ENCODE peak calls at places on chromosome 20, in six cellular contexts. M is H9, X is IMR-90, T is H1, V is mesendoderm, J is mesenchymal stem cell. B is an unnamed sample.
A peak's percentile ranks its signal among the peaks of the same experiment; 100 is the strongest.

GRCh38 chr20:4383966-4384365 is 337.7 kb upstream of the PRND start:
- DNase-seq in M (no peak), X (no peak), T (no peak), V (no peak), J (no peak), B (no peak)

GRCh38 chr20:31670371-31671228 is 32.9 kb downstream of the COX4I2 start:
- DNase-seq in M (no peak), X (peak; percentile 75), T (no peak), V (peak; percentile 38), J (peak; percentile 96), B (no peak)

GRCh38 chr20:10674684-10675455 is 1.1 kb upstream of the JAG1 start:
- DNase-seq in M (peak; percentile 84), X (peak; percentile 66), T (no peak), V (peak; percentile 89), J (peak; percentile 80), B (peak; percentile 81)

GRCh38 chr20:50304501-50304856 is 113.8 kb downstream of the CEBPB start:
- DNase-seq in M (peak; percentile 17), X (peak; percentile 91), T (no peak), V (no peak), J (peak; percentile 81), B (no peak)

GRCh38 chr20:33862709-33863403 is 51.7 kb downstream of the CHMP4B start:
- DNase-seq in M (peak; percentile 86), X (peak; percentile 78), T (peak; percentile 46), V (peak; percentile 94), J (peak; percentile 70), B (peak; percentile 59)

GRCh38 chr20:57432480-57432873 is 41.3 kb downstream of the RBM38 start:
- DNase-seq in M (no peak), X (no peak), T (no peak), V (no peak), J (no peak), B (no peak)

GRCh38 chr20:59837623-59838394 is 95.6 kb downstream of the SYCP2 start:
- DNase-seq in M (no peak), X (no peak), T (no peak), V (peak; percentile 10), J (no peak), B (no peak)

GRCh38 chr20:8782804-8783203 is 286.1 kb upstream of the PLCB4 start:
- DNase-seq in M (no peak), X (peak; percentile 43), T (no peak), V (no peak), J (peak; percentile 40), B (no peak)

GRCh38 chr20:40493551-40493950 is 195.5 kb downstream of the MAFB start:
- DNase-seq in M (no peak), X (no peak), T (no peak), V (no peak), J (no peak), B (no peak)

GRCh38 chr20:36474563-36474962 is 66.8 kb upstream of the MYL9 start:
- DNase-seq in M (no peak), X (no peak), T (no peak), V (no peak), J (no peak), B (no peak)

GRCh38 chr20:38873050-38873581 is 53.1 kb upstream of the FAM83D start:
- DNase-seq in M (no peak), X (no peak), T (no peak), V (no peak), J (no peak), B (no peak)

GRCh38 chr20:38125157-38126056 is 39.7 kb downstream of the TGM2 start:
- DNase-seq in M (no peak), X (peak; percentile 58), T (no peak), V (no peak), J (no peak), B (no peak)

GRCh38 chr20:542777-543368 is 717 bp downstream of the CSNK2A1 start:
- DNase-seq in M (no peak), X (no peak), T (no peak), V (peak; percentile 27), J (no peak), B (no peak)

GRCh38 chr20:32017711-32018251 is 7.5 kb downstream of the CCM2L start:
- DNase-seq in M (peak; percentile 98), X (no peak), T (peak; percentile 85), V (peak; percentile 95), J (no peak), B (peak; percentile 35)

GRCh38 chr20:46346770-46347169 is 38.5 kb upstream of the CDH22 start:
- DNase-seq in M (no peak), X (no peak), T (no peak), V (no peak), J (no peak), B (no peak)

GRCh38 chr20:62089393-62089792 is 23.7 kb upstream of the TAF4 start:
- DNase-seq in M (no peak), X (no peak), T (no peak), V (no peak), J (no peak), B (no peak)

GRCh38 chr20:20295621-20296498 is 72.0 kb upstream of the INSM1 start:
- DNase-seq in M (no peak), X (no peak), T (no peak), V (peak; percentile 33), J (no peak), B (no peak)

GRCh38 chr20:47099749-47100515 is 205.3 kb downstream of the EYA2 start:
- DNase-seq in M (no peak), X (peak; percentile 33), T (no peak), V (no peak), J (no peak), B (no peak)

GRCh38 chr20:38604873-38605303 is 3.3 kb downstream of the ARHGAP40 start:
- DNase-seq in M (no peak), X (peak; percentile 14), T (no peak), V (peak; percentile 87), J (peak; percentile 56), B (peak; percentile 21)

GRCh38 chr20:47618479-47618878 is 116.8 kb downstream of the NCOA3 start:
- DNase-seq in M (no peak), X (no peak), T (no peak), V (no peak), J (no peak), B (no peak)

GRCh38 chr20:39047417-39047985 is 85.4 kb downstream of the DHX35 start:
- DNase-seq in M (no peak), X (no peak), T (no peak), V (no peak), J (no peak), B (no peak)

GRCh38 chr20:55893031-55893430 is 112.3 kb downstream of the CBLN4 start:
- DNase-seq in M (no peak), X (no peak), T (no peak), V (no peak), J (no peak), B (no peak)

GRCh38 chr20:53736757-53737403 is 143.2 kb upstream of the ZNF217 start:
- DNase-seq in M (no peak), X (peak; percentile 49), T (no peak), V (no peak), J (peak; percentile 76), B (no peak)

GRCh38 chr20:17758512-17758911 is 58.7 kb downstream of the BANF2 start:
- DNase-seq in M (no peak), X (no peak), T (no peak), V (no peak), J (no peak), B (no peak)

GRCh38 chr20:25057234-25058050 is 497 bp downstream of the ACSS1 start:
- DNase-seq in M (no peak), X (peak; percentile 19), T (no peak), V (peak; percentile 25), J (peak; percentile 47), B (no peak)

GRCh38 chr20:25054995-25055629 is 2.8 kb downstream of the ACSS1 start:
- DNase-seq in M (no peak), X (peak; percentile 13), T (no peak), V (no peak), J (no peak), B (no peak)

GRCh38 chr20:25055711-25056492 is 2.0 kb downstream of the ACSS1 start:
- DNase-seq in M (no peak), X (peak; percentile 4), T (no peak), V (no peak), J (no peak), B (no peak)

GRCh38 chr20:25058051-25058796 is at the start of gene ACSS1:
- DNase-seq in M (peak; percentile 56), X (peak; percentile 31), T (no peak), V (no peak), J (peak; percentile 40), B (no peak)

DNA sequence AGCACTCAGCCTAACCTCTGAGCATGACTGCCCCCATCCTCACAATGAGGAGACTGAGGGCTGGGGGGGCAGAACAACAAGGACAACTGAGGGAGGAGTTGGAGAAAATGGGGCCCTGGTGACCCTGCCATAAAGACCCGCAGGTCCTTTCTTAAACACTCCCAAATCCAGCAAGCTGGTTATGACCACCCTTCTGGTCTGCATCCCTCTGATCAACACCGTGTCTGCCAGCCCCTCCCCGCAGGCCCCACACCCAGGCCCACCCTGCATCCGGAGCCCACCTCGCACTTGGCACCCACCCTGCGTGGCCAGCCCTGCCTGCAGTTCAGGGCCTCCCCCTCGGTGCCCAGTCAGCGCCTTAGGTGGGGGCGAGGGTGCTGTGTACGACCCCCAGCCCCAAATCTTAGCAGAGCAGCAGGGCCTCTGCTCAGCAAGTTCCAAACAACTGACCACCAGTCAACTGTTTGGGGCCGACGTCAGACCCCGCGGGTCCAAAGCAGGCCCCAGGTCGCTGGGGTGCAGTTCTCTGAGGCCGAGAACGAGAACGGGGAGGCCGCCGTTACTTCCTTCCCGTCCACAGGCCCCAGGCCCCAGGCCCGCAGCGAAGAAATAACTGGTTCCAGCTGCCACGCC is 1.2 kb downstream of the ACSS1 start:
- DNase-seq in M (no peak), X (no peak), T (no peak), V (no peak), J (no peak), B (no peak)
- H2BK15ac ChIP-seq in M (no peak overlapping the region), X (no peak overlapping the region), T (no peak overlapping the region), V (no peak overlapping the region), J (no peak overlapping the region), B (no peak overlapping the region)

GRCh38 chr20:63429992-63430391 is 42.5 kb downstream of the KCNQ2 start:
- DNase-seq in M (no peak), X (no peak), T (no peak), V (no peak), J (no peak), B (no peak)
- H2BK15ac ChIP-seq in M (no peak overlapping the region), X (no peak overlapping the region), T (no peak overlapping the region), V (no peak overlapping the region), J (no peak overlapping the region), B (peak overlapping the region; percentile 32)

GRCh38 chr20:51837436-51837835 is 35.1 kb upstream of the SALL4 start:
- DNase-seq in M (no peak), X (no peak), T (no peak), V (no peak), J (no peak), B (no peak)

GRCh38 chr20:51837876-51838420 is 35.6 kb upstream of the SALL4 start:
- DNase-seq in M (no peak), X (no peak), T (no peak), V (no peak), J (peak; percentile 13), B (no peak)

GRCh38 chr20:51840865-51841264 is 38.5 kb upstream of the SALL4 start:
- DNase-seq in M (no peak), X (no peak), T (no peak), V (no peak), J (no peak), B (no peak)
- H2BK15ac ChIP-seq in M (no peak overlapping the region), X (no peak overlapping the region), T (no peak overlapping the region), V (no peak overlapping the region), J (no peak overlapping the region), B (no peak overlapping the region)

DNA sequence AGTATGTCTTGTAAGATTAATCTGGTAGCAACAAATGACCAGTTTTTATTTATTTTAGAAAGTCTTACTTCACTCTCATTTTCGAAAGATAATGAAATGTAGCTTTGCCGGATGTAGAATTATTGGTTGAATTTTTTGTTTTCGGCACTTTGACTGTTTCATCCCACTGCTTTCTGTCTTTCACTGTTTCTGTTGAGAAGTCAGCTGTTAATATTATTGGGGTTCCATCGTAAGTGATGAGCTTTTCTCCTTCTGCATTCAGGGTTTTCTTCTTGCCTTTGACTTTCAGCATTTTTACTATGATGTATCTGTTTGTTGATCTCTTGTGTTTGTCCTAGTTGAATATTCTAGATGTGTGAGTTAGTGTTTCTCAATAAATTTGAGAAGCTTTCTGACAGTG is 383.4 kb downstream of the PAX1 start:
- DNase-seq in M (no peak), X (no peak), T (no peak), V (no peak), J (no peak), B (no peak)
- H2BK15ac ChIP-seq in M (no peak overlapping the region), X (no peak overlapping the region), T (no peak overlapping the region), V (no peak overlapping the region), J (no peak overlapping the region), B (no peak overlapping the region)

B was measured in neuronal stem cell.